ENCODE peak calls at places on chromosome 22, in six cellular contexts. One of them, this sample, is unnamed.

GRCh38 chr22:31969789-31970489 is 25.6 kb downstream of the YWHAH start:
- DNase-seq in brain microvascular endothelial cell: peak; percentile 49
- DNase-seq in mesendoderm: peak; percentile 93
- DNase-seq in activated naive CD8-positive, alpha-beta T cell treated with anti-CD3 and anti-CD28 coated beads for 36 hours: peak; percentile 69
- DNase-seq in fibroblast of pulmonary artery: peak; percentile 73
- DNase-seq in midbrain: peak; percentile 53
- DNase-seq in this sample: peak; percentile 54

GRCh38 chr22:25566812-25567211 is 2.3 kb downstream of the GRK3 start:
- DNase-seq in activated naive CD8-positive, alpha-beta T cell treated with anti-CD3 and anti-CD28 coated beads for 36 hours: no peak
- DNase-seq in mesendoderm: no peak
- DNase-seq in midbrain: no peak
- DNase-seq in brain microvascular endothelial cell: no peak
- DNase-seq in fibroblast of pulmonary artery: no peak
- DNase-seq in this sample: no peak

GRCh38 chr22:19118601-19118880 is 3.7 kb downstream of the DGCR2 start:
- DNase-seq in midbrain: no peak
- DNase-seq in activated naive CD8-positive, alpha-beta T cell treated with anti-CD3 and anti-CD28 coated beads for 36 hours: no peak
- DNase-seq in mesendoderm: no peak
- DNase-seq in brain microvascular endothelial cell: no peak
- DNase-seq in fibroblast of pulmonary artery: no peak
- DNase-seq in this sample: no peak

GRCh38 chr22:30251661-30252226 is 5.2 kb upstream of the LIF start:
- DNase-seq in brain microvascular endothelial cell: peak; percentile 84
- DNase-seq in activated naive CD8-positive, alpha-beta T cell treated with anti-CD3 and anti-CD28 coated beads for 36 hours: no peak
- DNase-seq in fibroblast of pulmonary artery: peak; percentile 71
- DNase-seq in midbrain: no peak
- DNase-seq in mesendoderm: no peak
- DNase-seq in this sample: no peak

GRCh38 chr22:38792833-38793232 is 1.1 kb downstream of the DNAL4 start:
- DNase-seq in midbrain: no peak
- DNase-seq in brain microvascular endothelial cell: peak; percentile 39
- DNase-seq in fibroblast of pulmonary artery: no peak
- DNase-seq in mesendoderm: no peak
- DNase-seq in activated naive CD8-positive, alpha-beta T cell treated with anti-CD3 and anti-CD28 coated beads for 36 hours: no peak
- DNase-seq in this sample: no peak

GRCh38 chr22:39520874-39521857 is 804 bp downstream of the ATF4 start:
- DNase-seq in brain microvascular endothelial cell: peak; percentile 72
- DNase-seq in fibroblast of pulmonary artery: peak; percentile 84
- DNase-seq in mesendoderm: peak; percentile 86
- DNase-seq in activated naive CD8-positive, alpha-beta T cell treated with anti-CD3 and anti-CD28 coated beads for 36 hours: peak; percentile 76
- DNase-seq in midbrain: peak; percentile 50
- DNase-seq in this sample: peak; percentile 56

GRCh38 chr22:39967103-39967829 is 7.1 kb downstream of the TMA7B start:
- DNase-seq in fibroblast of pulmonary artery: peak; percentile 61
- DNase-seq in brain microvascular endothelial cell: peak; percentile 40
- DNase-seq in activated naive CD8-positive, alpha-beta T cell treated with anti-CD3 and anti-CD28 coated beads for 36 hours: no peak
- DNase-seq in midbrain: no peak
- DNase-seq in mesendoderm: no peak
- DNase-seq in this sample: no peak

GRCh38 chr22:30176431-30176830 is 70.1 kb downstream of the LIF start:
- DNase-seq in mesendoderm: no peak
- DNase-seq in activated naive CD8-positive, alpha-beta T cell treated with anti-CD3 and anti-CD28 coated beads for 36 hours: no peak
- DNase-seq in midbrain: no peak
- DNase-seq in fibroblast of pulmonary artery: no peak
- DNase-seq in brain microvascular endothelial cell: no peak
- DNase-seq in this sample: no peak

GRCh38 chr22:50118557-50119168 is 28.9 kb downstream of the MOV10L1 start:
- DNase-seq in activated naive CD8-positive, alpha-beta T cell treated with anti-CD3 and anti-CD28 coated beads for 36 hours: no peak
- DNase-seq in mesendoderm: peak; percentile 38
- DNase-seq in brain microvascular endothelial cell: peak; percentile 99
- DNase-seq in midbrain: no peak
- DNase-seq in fibroblast of pulmonary artery: peak; percentile 100
- DNase-seq in this sample: no peak

GRCh38 chr22:50537765-50538164 is 7.9 kb upstream of the KLHDC7B start:
- DNase-seq in mesendoderm: no peak
- DNase-seq in fibroblast of pulmonary artery: no peak
- DNase-seq in midbrain: no peak
- DNase-seq in brain microvascular endothelial cell: no peak
- DNase-seq in activated naive CD8-positive, alpha-beta T cell treated with anti-CD3 and anti-CD28 coated beads for 36 hours: no peak
- DNase-seq in this sample: no peak

GRCh38 chr22:24875862-24876506 is 70.0 kb downstream of the SGSM1 start:
- DNase-seq in midbrain: no peak
- DNase-seq in fibroblast of pulmonary artery: peak; percentile 46
- DNase-seq in mesendoderm: peak; percentile 69
- DNase-seq in brain microvascular endothelial cell: no peak
- DNase-seq in activated naive CD8-positive, alpha-beta T cell treated with anti-CD3 and anti-CD28 coated beads for 36 hours: peak; percentile 17
- DNase-seq in this sample: no peak

GRCh38 chr22:49295851-49296560 is 531.7 kb downstream of the BRD1 start:
- DNase-seq in fibroblast of pulmonary artery: no peak
- DNase-seq in activated naive CD8-positive, alpha-beta T cell treated with anti-CD3 and anti-CD28 coated beads for 36 hours: no peak
- DNase-seq in mesendoderm: no peak
- DNase-seq in midbrain: no peak
- DNase-seq in brain microvascular endothelial cell: no peak
- DNase-seq in this sample: no peak

GRCh38 chr22:19605508-19606331 is 81.5 kb upstream of the CLDN5 start:
- DNase-seq in activated naive CD8-positive, alpha-beta T cell treated with anti-CD3 and anti-CD28 coated beads for 36 hours: no peak
- DNase-seq in midbrain: no peak
- DNase-seq in brain microvascular endothelial cell: no peak
- DNase-seq in fibroblast of pulmonary artery: no peak
- DNase-seq in mesendoderm: no peak
- DNase-seq in this sample: no peak

This sample was measured in T-helper 9 cell.